ENCODE peak calls at places on chromosomes 11 and 22, in nine cellular contexts. One of them, this sample, is unnamed.

GRCh38 chr11:65437436-65438227 is 15.0 kb downstream of the NEAT1 start:
- DNase-seq in stimulated activated CD4-positive, alpha-beta T cell treated with anti-CD3 and anti-CD28 coated beads, Interleukin-15, amount 100 ng/mL, for 24 hours: no peak
- DNase-seq in activated T-helper 2 cell treated with anti-CD3 and anti-CD28 coated beads, Interferon-gamma antibody, Interleukin-2, Interleukin-4, amounts not matched to agents 10 μg/mL and 5 μg/mL and 100 μg/mL, durations not matched to agents 14 hours and 24 hours and 36 hours: no peak
- DNase-seq in activated CD8-positive, alpha-beta memory T cell treated with anti-CD3 and anti-CD28 coated beads, Interleukin-2, amount 50 U/mL, for 4 hours: peak; percentile 5
- DNase-seq in endodermal cell: no peak
- DNase-seq in foreskin fibroblast: peak; percentile 17
- DNase-seq in amygdala: no peak
- DNase-seq in A172: peak; percentile 36
- DNase-seq in endothelial cell: no peak
- DNase-seq in this sample: no peak

GRCh38 chr11:43921561-43922294 is 20.7 kb upstream of the C11orf96 start:
- DNase-seq in stimulated activated CD4-positive, alpha-beta T cell treated with anti-CD3 and anti-CD28 coated beads, Interleukin-15, amount 100 ng/mL, for 24 hours: no peak
- DNase-seq in activated T-helper 2 cell treated with anti-CD3 and anti-CD28 coated beads, Interferon-gamma antibody, Interleukin-2, Interleukin-4, amounts not matched to agents 10 μg/mL and 5 μg/mL and 100 μg/mL, durations not matched to agents 14 hours and 24 hours and 36 hours: no peak
- DNase-seq in activated CD8-positive, alpha-beta memory T cell treated with anti-CD3 and anti-CD28 coated beads, Interleukin-2, amount 50 U/mL, for 4 hours: no peak
- DNase-seq in endodermal cell: no peak
- DNase-seq in foreskin fibroblast: no peak
- DNase-seq in amygdala: no peak
- DNase-seq in A172: no peak
- DNase-seq in endothelial cell: no peak
- DNase-seq in this sample: no peak

GRCh38 chr11:45102810-45103621 is 43.4 kb upstream of the PRDM11 start:
- DNase-seq in stimulated activated CD4-positive, alpha-beta T cell treated with anti-CD3 and anti-CD28 coated beads, Interleukin-15, amount 100 ng/mL, for 24 hours: peak; percentile 76
- DNase-seq in activated T-helper 2 cell treated with anti-CD3 and anti-CD28 coated beads, Interferon-gamma antibody, Interleukin-2, Interleukin-4, amounts not matched to agents 10 μg/mL and 5 μg/mL and 100 μg/mL, durations not matched to agents 14 hours and 24 hours and 36 hours: peak; percentile 40
- DNase-seq in activated CD8-positive, alpha-beta memory T cell treated with anti-CD3 and anti-CD28 coated beads, Interleukin-2, amount 50 U/mL, for 4 hours: peak; percentile 66
- DNase-seq in endodermal cell: peak; percentile 84
- DNase-seq in foreskin fibroblast: peak; percentile 85
- DNase-seq in amygdala: no peak
- DNase-seq in A172: peak; percentile 91
- DNase-seq in endothelial cell: peak; percentile 71
- DNase-seq in this sample: peak; percentile 73

GRCh38 chr22:33851985-33852384 is 68.3 kb downstream of the LARGE1 start:
- DNase-seq in stimulated activated CD4-positive, alpha-beta T cell treated with anti-CD3 and anti-CD28 coated beads, Interleukin-15, amount 100 ng/mL, for 24 hours: no peak
- DNase-seq in activated T-helper 2 cell treated with anti-CD3 and anti-CD28 coated beads, Interferon-gamma antibody, Interleukin-2, Interleukin-4, amounts not matched to agents 10 μg/mL and 5 μg/mL and 100 μg/mL, durations not matched to agents 14 hours and 24 hours and 36 hours: no peak
- DNase-seq in activated CD8-positive, alpha-beta memory T cell treated with anti-CD3 and anti-CD28 coated beads, Interleukin-2, amount 50 U/mL, for 4 hours: no peak
- DNase-seq in endodermal cell: no peak
- DNase-seq in foreskin fibroblast: no peak
- DNase-seq in amygdala: no peak
- DNase-seq in A172: no peak
- DNase-seq in endothelial cell: no peak
- DNase-seq in this sample: no peak

GRCh38 chr11:61695917-61696316 is 15.7 kb downstream of the DAGLA start:
- DNase-seq in stimulated activated CD4-positive, alpha-beta T cell treated with anti-CD3 and anti-CD28 coated beads, Interleukin-15, amount 100 ng/mL, for 24 hours: peak; percentile 96
- DNase-seq in activated T-helper 2 cell treated with anti-CD3 and anti-CD28 coated beads, Interferon-gamma antibody, Interleukin-2, Interleukin-4, amounts not matched to agents 10 μg/mL and 5 μg/mL and 100 μg/mL, durations not matched to agents 14 hours and 24 hours and 36 hours: peak; percentile 85
- DNase-seq in activated CD8-positive, alpha-beta memory T cell treated with anti-CD3 and anti-CD28 coated beads, Interleukin-2, amount 50 U/mL, for 4 hours: peak; percentile 93
- DNase-seq in endodermal cell: peak; percentile 82
- DNase-seq in foreskin fibroblast: peak; percentile 78
- DNase-seq in amygdala: peak; percentile 68
- DNase-seq in A172: peak; percentile 92
- DNase-seq in endothelial cell: no peak
- DNase-seq in this sample: peak; percentile 50

GRCh38 chr11:117172678-117173421 is 5.7 kb upstream of the SIDT2 start:
- DNase-seq in stimulated activated CD4-positive, alpha-beta T cell treated with anti-CD3 and anti-CD28 coated beads, Interleukin-15, amount 100 ng/mL, for 24 hours: no peak
- DNase-seq in activated T-helper 2 cell treated with anti-CD3 and anti-CD28 coated beads, Interferon-gamma antibody, Interleukin-2, Interleukin-4, amounts not matched to agents 10 μg/mL and 5 μg/mL and 100 μg/mL, durations not matched to agents 14 hours and 24 hours and 36 hours: no peak
- DNase-seq in activated CD8-positive, alpha-beta memory T cell treated with anti-CD3 and anti-CD28 coated beads, Interleukin-2, amount 50 U/mL, for 4 hours: no peak
- DNase-seq in endodermal cell: no peak
- DNase-seq in foreskin fibroblast: peak; percentile 49
- DNase-seq in amygdala: no peak
- DNase-seq in A172: no peak
- DNase-seq in endothelial cell: no peak
- DNase-seq in this sample: peak; percentile 87

GRCh38 chr11:47478651-47479329 is 29.9 kb upstream of the RAPSN start:
- DNase-seq in stimulated activated CD4-positive, alpha-beta T cell treated with anti-CD3 and anti-CD28 coated beads, Interleukin-15, amount 100 ng/mL, for 24 hours: no peak
- DNase-seq in activated T-helper 2 cell treated with anti-CD3 and anti-CD28 coated beads, Interferon-gamma antibody, Interleukin-2, Interleukin-4, amounts not matched to agents 10 μg/mL and 5 μg/mL and 100 μg/mL, durations not matched to agents 14 hours and 24 hours and 36 hours: no peak
- DNase-seq in activated CD8-positive, alpha-beta memory T cell treated with anti-CD3 and anti-CD28 coated beads, Interleukin-2, amount 50 U/mL, for 4 hours: no peak
- DNase-seq in endodermal cell: no peak
- DNase-seq in foreskin fibroblast: no peak
- DNase-seq in amygdala: no peak
- DNase-seq in A172: no peak
- DNase-seq in endothelial cell: no peak
- DNase-seq in this sample: no peak

GRCh38 chr11:64358907-64359711 is at the start of gene RPS6KA4:
- DNase-seq in stimulated activated CD4-positive, alpha-beta T cell treated with anti-CD3 and anti-CD28 coated beads, Interleukin-15, amount 100 ng/mL, for 24 hours: peak; percentile 75
- DNase-seq in activated T-helper 2 cell treated with anti-CD3 and anti-CD28 coated beads, Interferon-gamma antibody, Interleukin-2, Interleukin-4, amounts not matched to agents 10 μg/mL and 5 μg/mL and 100 μg/mL, durations not matched to agents 14 hours and 24 hours and 36 hours: peak; percentile 54
- DNase-seq in activated CD8-positive, alpha-beta memory T cell treated with anti-CD3 and anti-CD28 coated beads, Interleukin-2, amount 50 U/mL, for 4 hours: peak; percentile 58
- DNase-seq in endodermal cell: peak; percentile 83
- DNase-seq in foreskin fibroblast: peak; percentile 90
- DNase-seq in amygdala: peak; percentile 41
- DNase-seq in A172: peak; percentile 40
- DNase-seq in endothelial cell: peak; percentile 61
- DNase-seq in this sample: peak; percentile 79

GRCh38 chr11:117807482-117808272 is 10.7 kb upstream of the DSCAML1 start:
- DNase-seq in stimulated activated CD4-positive, alpha-beta T cell treated with anti-CD3 and anti-CD28 coated beads, Interleukin-15, amount 100 ng/mL, for 24 hours: peak; percentile 85
- DNase-seq in activated T-helper 2 cell treated with anti-CD3 and anti-CD28 coated beads, Interferon-gamma antibody, Interleukin-2, Interleukin-4, amounts not matched to agents 10 μg/mL and 5 μg/mL and 100 μg/mL, durations not matched to agents 14 hours and 24 hours and 36 hours: peak; percentile 54
- DNase-seq in activated CD8-positive, alpha-beta memory T cell treated with anti-CD3 and anti-CD28 coated beads, Interleukin-2, amount 50 U/mL, for 4 hours: peak; percentile 75
- DNase-seq in endodermal cell: peak; percentile 92
- DNase-seq in foreskin fibroblast: peak; percentile 80
- DNase-seq in amygdala: peak; percentile 71
- DNase-seq in A172: peak; percentile 24
- DNase-seq in endothelial cell: peak; percentile 73
- DNase-seq in this sample: peak; percentile 69

GRCh38 chr22:40183029-40183581 is 5.4 kb downstream of the TNRC6B start:
- DNase-seq in stimulated activated CD4-positive, alpha-beta T cell treated with anti-CD3 and anti-CD28 coated beads, Interleukin-15, amount 100 ng/mL, for 24 hours: no peak
- DNase-seq in activated T-helper 2 cell treated with anti-CD3 and anti-CD28 coated beads, Interferon-gamma antibody, Interleukin-2, Interleukin-4, amounts not matched to agents 10 μg/mL and 5 μg/mL and 100 μg/mL, durations not matched to agents 14 hours and 24 hours and 36 hours: no peak
- DNase-seq in activated CD8-positive, alpha-beta memory T cell treated with anti-CD3 and anti-CD28 coated beads, Interleukin-2, amount 50 U/mL, for 4 hours: no peak
- DNase-seq in endodermal cell: no peak
- DNase-seq in foreskin fibroblast: peak; percentile 88
- DNase-seq in amygdala: no peak
- DNase-seq in A172: peak; percentile 56
- DNase-seq in endothelial cell: no peak
- DNase-seq in this sample: peak; percentile 77

GRCh38 chr11:128467610-128468041 is 119.7 kb downstream of the ETS1 start:
- DNase-seq in stimulated activated CD4-positive, alpha-beta T cell treated with anti-CD3 and anti-CD28 coated beads, Interleukin-15, amount 100 ng/mL, for 24 hours: peak; percentile 61
- DNase-seq in activated T-helper 2 cell treated with anti-CD3 and anti-CD28 coated beads, Interferon-gamma antibody, Interleukin-2, Interleukin-4, amounts not matched to agents 10 μg/mL and 5 μg/mL and 100 μg/mL, durations not matched to agents 14 hours and 24 hours and 36 hours: no peak
- DNase-seq in activated CD8-positive, alpha-beta memory T cell treated with anti-CD3 and anti-CD28 coated beads, Interleukin-2, amount 50 U/mL, for 4 hours: no peak
- DNase-seq in endodermal cell: no peak
- DNase-seq in foreskin fibroblast: peak; percentile 97
- DNase-seq in amygdala: peak; percentile 11
- DNase-seq in A172: peak; percentile 94
- DNase-seq in endothelial cell: no peak
- DNase-seq in this sample: peak; percentile 49

GRCh38 chr11:73869234-73869949 is 7.3 kb downstream of the COA4 start:
- DNase-seq in stimulated activated CD4-positive, alpha-beta T cell treated with anti-CD3 and anti-CD28 coated beads, Interleukin-15, amount 100 ng/mL, for 24 hours: no peak
- DNase-seq in activated T-helper 2 cell treated with anti-CD3 and anti-CD28 coated beads, Interferon-gamma antibody, Interleukin-2, Interleukin-4, amounts not matched to agents 10 μg/mL and 5 μg/mL and 100 μg/mL, durations not matched to agents 14 hours and 24 hours and 36 hours: no peak
- DNase-seq in activated CD8-positive, alpha-beta memory T cell treated with anti-CD3 and anti-CD28 coated beads, Interleukin-2, amount 50 U/mL, for 4 hours: no peak
- DNase-seq in endodermal cell: no peak
- DNase-seq in foreskin fibroblast: peak; percentile 36
- DNase-seq in amygdala: no peak
- DNase-seq in A172: no peak
- DNase-seq in endothelial cell: no peak
- DNase-seq in this sample: no peak

GRCh38 chr22:28930357-28931007 is 47.1 kb downstream of the ZNRF3 start:
- DNase-seq in stimulated activated CD4-positive, alpha-beta T cell treated with anti-CD3 and anti-CD28 coated beads, Interleukin-15, amount 100 ng/mL, for 24 hours: no peak
- DNase-seq in activated T-helper 2 cell treated with anti-CD3 and anti-CD28 coated beads, Interferon-gamma antibody, Interleukin-2, Interleukin-4, amounts not matched to agents 10 μg/mL and 5 μg/mL and 100 μg/mL, durations not matched to agents 14 hours and 24 hours and 36 hours: no peak
- DNase-seq in activated CD8-positive, alpha-beta memory T cell treated with anti-CD3 and anti-CD28 coated beads, Interleukin-2, amount 50 U/mL, for 4 hours: no peak
- DNase-seq in endodermal cell: no peak
- DNase-seq in foreskin fibroblast: no peak
- DNase-seq in amygdala: no peak
- DNase-seq in A172: no peak
- DNase-seq in endothelial cell: no peak
- DNase-seq in this sample: no peak

GRCh38 chr11:20671856-20672546 is 2.6 kb downstream of the NELL1 start:
- DNase-seq in stimulated activated CD4-positive, alpha-beta T cell treated with anti-CD3 and anti-CD28 coated beads, Interleukin-15, amount 100 ng/mL, for 24 hours: no peak
- DNase-seq in activated T-helper 2 cell treated with anti-CD3 and anti-CD28 coated beads, Interferon-gamma antibody, Interleukin-2, Interleukin-4, amounts not matched to agents 10 μg/mL and 5 μg/mL and 100 μg/mL, durations not matched to agents 14 hours and 24 hours and 36 hours: no peak
- DNase-seq in activated CD8-positive, alpha-beta memory T cell treated with anti-CD3 and anti-CD28 coated beads, Interleukin-2, amount 50 U/mL, for 4 hours: no peak
- DNase-seq in endodermal cell: no peak
- DNase-seq in foreskin fibroblast: no peak
- DNase-seq in amygdala: no peak
- DNase-seq in A172: no peak
- DNase-seq in endothelial cell: no peak
- DNase-seq in this sample: peak; percentile 10

GRCh38 chr11:121249039-121249663 is 43.4 kb upstream of the SC5D start:
- DNase-seq in stimulated activated CD4-positive, alpha-beta T cell treated with anti-CD3 and anti-CD28 coated beads, Interleukin-15, amount 100 ng/mL, for 24 hours: peak; percentile 18
- DNase-seq in activated T-helper 2 cell treated with anti-CD3 and anti-CD28 coated beads, Interferon-gamma antibody, Interleukin-2, Interleukin-4, amounts not matched to agents 10 μg/mL and 5 μg/mL and 100 μg/mL, durations not matched to agents 14 hours and 24 hours and 36 hours: no peak
- DNase-seq in activated CD8-positive, alpha-beta memory T cell treated with anti-CD3 and anti-CD28 coated beads, Interleukin-2, amount 50 U/mL, for 4 hours: no peak
- DNase-seq in endodermal cell: peak; percentile 53
- DNase-seq in foreskin fibroblast: peak; percentile 60
- DNase-seq in amygdala: no peak
- DNase-seq in A172: peak; percentile 30
- DNase-seq in endothelial cell: no peak
- DNase-seq in this sample: peak; percentile 55

GRCh38 chr11:129364143-129364654 is 11.4 kb upstream of the BARX2 start:
- DNase-seq in stimulated activated CD4-positive, alpha-beta T cell treated with anti-CD3 and anti-CD28 coated beads, Interleukin-15, amount 100 ng/mL, for 24 hours: peak; percentile 86
- DNase-seq in activated T-helper 2 cell treated with anti-CD3 and anti-CD28 coated beads, Interferon-gamma antibody, Interleukin-2, Interleukin-4, amounts not matched to agents 10 μg/mL and 5 μg/mL and 100 μg/mL, durations not matched to agents 14 hours and 24 hours and 36 hours: peak; percentile 74
- DNase-seq in activated CD8-positive, alpha-beta memory T cell treated with anti-CD3 and anti-CD28 coated beads, Interleukin-2, amount 50 U/mL, for 4 hours: peak; percentile 72
- DNase-seq in endodermal cell: peak; percentile 96
- DNase-seq in foreskin fibroblast: peak; percentile 92
- DNase-seq in amygdala: peak; percentile 73
- DNase-seq in A172: peak; percentile 72
- DNase-seq in endothelial cell: peak; percentile 94
- DNase-seq in this sample: peak; percentile 94

GRCh38 chr11:31106326-31106725 is 263.2 kb downstream of the DCDC1 start:
- DNase-seq in stimulated activated CD4-positive, alpha-beta T cell treated with anti-CD3 and anti-CD28 coated beads, Interleukin-15, amount 100 ng/mL, for 24 hours: no peak
- DNase-seq in activated T-helper 2 cell treated with anti-CD3 and anti-CD28 coated beads, Interferon-gamma antibody, Interleukin-2, Interleukin-4, amounts not matched to agents 10 μg/mL and 5 μg/mL and 100 μg/mL, durations not matched to agents 14 hours and 24 hours and 36 hours: no peak
- DNase-seq in activated CD8-positive, alpha-beta memory T cell treated with anti-CD3 and anti-CD28 coated beads, Interleukin-2, amount 50 U/mL, for 4 hours: no peak
- DNase-seq in endodermal cell: peak; percentile 70
- DNase-seq in foreskin fibroblast: no peak
- DNase-seq in amygdala: no peak
- DNase-seq in A172: no peak
- DNase-seq in endothelial cell: no peak
- DNase-seq in this sample: peak; percentile 18

GRCh38 chr22:44207981-44208317 is 27.2 kb downstream of the PARVG start:
- DNase-seq in stimulated activated CD4-positive, alpha-beta T cell treated with anti-CD3 and anti-CD28 coated beads, Interleukin-15, amount 100 ng/mL, for 24 hours: no peak
- DNase-seq in activated T-helper 2 cell treated with anti-CD3 and anti-CD28 coated beads, Interferon-gamma antibody, Interleukin-2, Interleukin-4, amounts not matched to agents 10 μg/mL and 5 μg/mL and 100 μg/mL, durations not matched to agents 14 hours and 24 hours and 36 hours: no peak
- DNase-seq in activated CD8-positive, alpha-beta memory T cell treated with anti-CD3 and anti-CD28 coated beads, Interleukin-2, amount 50 U/mL, for 4 hours: no peak
- DNase-seq in endodermal cell: no peak
- DNase-seq in foreskin fibroblast: no peak
- DNase-seq in amygdala: no peak
- DNase-seq in A172: no peak
- DNase-seq in endothelial cell: no peak
- DNase-seq in this sample: no peak

GRCh38 chr11:42315846-42316245 is 856.4 kb upstream of the LRRC4C start:
- DNase-seq in stimulated activated CD4-positive, alpha-beta T cell treated with anti-CD3 and anti-CD28 coated beads, Interleukin-15, amount 100 ng/mL, for 24 hours: no peak
- DNase-seq in activated T-helper 2 cell treated with anti-CD3 and anti-CD28 coated beads, Interferon-gamma antibody, Interleukin-2, Interleukin-4, amounts not matched to agents 10 μg/mL and 5 μg/mL and 100 μg/mL, durations not matched to agents 14 hours and 24 hours and 36 hours: no peak
- DNase-seq in activated CD8-positive, alpha-beta memory T cell treated with anti-CD3 and anti-CD28 coated beads, Interleukin-2, amount 50 U/mL, for 4 hours: no peak
- DNase-seq in endodermal cell: no peak
- DNase-seq in foreskin fibroblast: peak; percentile 3
- DNase-seq in amygdala: no peak
- DNase-seq in A172: no peak
- DNase-seq in endothelial cell: no peak
- DNase-seq in this sample: no peak

GRCh38 chr11:33660962-33661361 is 39.7 kb downstream of the C11orf91 start:
- DNase-seq in stimulated activated CD4-positive, alpha-beta T cell treated with anti-CD3 and anti-CD28 coated beads, Interleukin-15, amount 100 ng/mL, for 24 hours: no peak
- DNase-seq in activated T-helper 2 cell treated with anti-CD3 and anti-CD28 coated beads, Interferon-gamma antibody, Interleukin-2, Interleukin-4, amounts not matched to agents 10 μg/mL and 5 μg/mL and 100 μg/mL, durations not matched to agents 14 hours and 24 hours and 36 hours: no peak
- DNase-seq in activated CD8-positive, alpha-beta memory T cell treated with anti-CD3 and anti-CD28 coated beads, Interleukin-2, amount 50 U/mL, for 4 hours: no peak
- DNase-seq in endodermal cell: no peak
- DNase-seq in foreskin fibroblast: no peak
- DNase-seq in amygdala: no peak
- DNase-seq in A172: no peak
- DNase-seq in endothelial cell: no peak
- DNase-seq in this sample: no peak

GRCh38 chr22:28582806-28583205 is 96.8 kb downstream of the TTC28 start:
- DNase-seq in stimulated activated CD4-positive, alpha-beta T cell treated with anti-CD3 and anti-CD28 coated beads, Interleukin-15, amount 100 ng/mL, for 24 hours: no peak
- DNase-seq in activated T-helper 2 cell treated with anti-CD3 and anti-CD28 coated beads, Interferon-gamma antibody, Interleukin-2, Interleukin-4, amounts not matched to agents 10 μg/mL and 5 μg/mL and 100 μg/mL, durations not matched to agents 14 hours and 24 hours and 36 hours: no peak
- DNase-seq in activated CD8-positive, alpha-beta memory T cell treated with anti-CD3 and anti-CD28 coated beads, Interleukin-2, amount 50 U/mL, for 4 hours: no peak
- DNase-seq in endodermal cell: no peak
- DNase-seq in foreskin fibroblast: peak; percentile 91
- DNase-seq in amygdala: no peak
- DNase-seq in A172: no peak
- DNase-seq in endothelial cell: no peak
- DNase-seq in this sample: no peak

GRCh38 chr22:35037089-35037488 is 28.9 kb upstream of the ISX start:
- DNase-seq in stimulated activated CD4-positive, alpha-beta T cell treated with anti-CD3 and anti-CD28 coated beads, Interleukin-15, amount 100 ng/mL, for 24 hours: no peak
- DNase-seq in activated T-helper 2 cell treated with anti-CD3 and anti-CD28 coated beads, Interferon-gamma antibody, Interleukin-2, Interleukin-4, amounts not matched to agents 10 μg/mL and 5 μg/mL and 100 μg/mL, durations not matched to agents 14 hours and 24 hours and 36 hours: no peak
- DNase-seq in activated CD8-positive, alpha-beta memory T cell treated with anti-CD3 and anti-CD28 coated beads, Interleukin-2, amount 50 U/mL, for 4 hours: no peak
- DNase-seq in endodermal cell: peak; percentile 83
- DNase-seq in foreskin fibroblast: no peak
- DNase-seq in amygdala: no peak
- DNase-seq in A172: no peak
- DNase-seq in endothelial cell: peak; percentile 9
- DNase-seq in this sample: peak; percentile 56

GRCh38 chr22:39205344-39206021 is 39.3 kb downstream of the PDGFB start:
- DNase-seq in stimulated activated CD4-positive, alpha-beta T cell treated with anti-CD3 and anti-CD28 coated beads, Interleukin-15, amount 100 ng/mL, for 24 hours: peak; percentile 31
- DNase-seq in activated T-helper 2 cell treated with anti-CD3 and anti-CD28 coated beads, Interferon-gamma antibody, Interleukin-2, Interleukin-4, amounts not matched to agents 10 μg/mL and 5 μg/mL and 100 μg/mL, durations not matched to agents 14 hours and 24 hours and 36 hours: no peak
- DNase-seq in activated CD8-positive, alpha-beta memory T cell treated with anti-CD3 and anti-CD28 coated beads, Interleukin-2, amount 50 U/mL, for 4 hours: peak; percentile 50
- DNase-seq in endodermal cell: peak; percentile 73
- DNase-seq in foreskin fibroblast: peak; percentile 86
- DNase-seq in amygdala: no peak
- DNase-seq in A172: peak; percentile 83
- DNase-seq in endothelial cell: no peak
- DNase-seq in this sample: no peak

GRCh38 chr11:35524780-35525179 is 636 bp downstream of the PAMR1 start:
- DNase-seq in stimulated activated CD4-positive, alpha-beta T cell treated with anti-CD3 and anti-CD28 coated beads, Interleukin-15, amount 100 ng/mL, for 24 hours: no peak
- DNase-seq in activated T-helper 2 cell treated with anti-CD3 and anti-CD28 coated beads, Interferon-gamma antibody, Interleukin-2, Interleukin-4, amounts not matched to agents 10 μg/mL and 5 μg/mL and 100 μg/mL, durations not matched to agents 14 hours and 24 hours and 36 hours: no peak
- DNase-seq in activated CD8-positive, alpha-beta memory T cell treated with anti-CD3 and anti-CD28 coated beads, Interleukin-2, amount 50 U/mL, for 4 hours: no peak
- DNase-seq in endodermal cell: no peak
- DNase-seq in foreskin fibroblast: peak; percentile 49
- DNase-seq in amygdala: no peak
- DNase-seq in A172: no peak
- DNase-seq in endothelial cell: no peak
- DNase-seq in this sample: no peak

GRCh38 chr11:72789493-72790131 is 4.2 kb downstream of the STARD10 start:
- DNase-seq in stimulated activated CD4-positive, alpha-beta T cell treated with anti-CD3 and anti-CD28 coated beads, Interleukin-15, amount 100 ng/mL, for 24 hours: no peak
- DNase-seq in activated T-helper 2 cell treated with anti-CD3 and anti-CD28 coated beads, Interferon-gamma antibody, Interleukin-2, Interleukin-4, amounts not matched to agents 10 μg/mL and 5 μg/mL and 100 μg/mL, durations not matched to agents 14 hours and 24 hours and 36 hours: no peak
- DNase-seq in activated CD8-positive, alpha-beta memory T cell treated with anti-CD3 and anti-CD28 coated beads, Interleukin-2, amount 50 U/mL, for 4 hours: no peak
- DNase-seq in endodermal cell: no peak
- DNase-seq in foreskin fibroblast: peak; percentile 69
- DNase-seq in amygdala: peak; percentile 41
- DNase-seq in A172: peak; percentile 85
- DNase-seq in endothelial cell: no peak
- DNase-seq in this sample: peak; percentile 23

GRCh38 chr22:31179345-31179744 is 19.4 kb downstream of the RNF185 start:
- DNase-seq in stimulated activated CD4-positive, alpha-beta T cell treated with anti-CD3 and anti-CD28 coated beads, Interleukin-15, amount 100 ng/mL, for 24 hours: no peak
- DNase-seq in activated T-helper 2 cell treated with anti-CD3 and anti-CD28 coated beads, Interferon-gamma antibody, Interleukin-2, Interleukin-4, amounts not matched to agents 10 μg/mL and 5 μg/mL and 100 μg/mL, durations not matched to agents 14 hours and 24 hours and 36 hours: no peak
- DNase-seq in activated CD8-positive, alpha-beta memory T cell treated with anti-CD3 and anti-CD28 coated beads, Interleukin-2, amount 50 U/mL, for 4 hours: no peak
- DNase-seq in endodermal cell: no peak
- DNase-seq in foreskin fibroblast: peak; percentile 64
- DNase-seq in amygdala: no peak
- DNase-seq in A172: peak; percentile 43
- DNase-seq in endothelial cell: no peak
- DNase-seq in this sample: no peak

GRCh38 chr11:13053255-13053917 is 44.3 kb downstream of the RASSF10 start:
- DNase-seq in stimulated activated CD4-positive, alpha-beta T cell treated with anti-CD3 and anti-CD28 coated beads, Interleukin-15, amount 100 ng/mL, for 24 hours: no peak
- DNase-seq in activated T-helper 2 cell treated with anti-CD3 and anti-CD28 coated beads, Interferon-gamma antibody, Interleukin-2, Interleukin-4, amounts not matched to agents 10 μg/mL and 5 μg/mL and 100 μg/mL, durations not matched to agents 14 hours and 24 hours and 36 hours: no peak
- DNase-seq in activated CD8-positive, alpha-beta memory T cell treated with anti-CD3 and anti-CD28 coated beads, Interleukin-2, amount 50 U/mL, for 4 hours: no peak
- DNase-seq in endodermal cell: no peak
- DNase-seq in foreskin fibroblast: peak; percentile 17
- DNase-seq in amygdala: no peak
- DNase-seq in A172: peak; percentile 22
- DNase-seq in endothelial cell: peak; percentile 14
- DNase-seq in this sample: no peak

GRCh38 chr11:8758619-8759169 is 76.1 kb downstream of the RPL27A start:
- DNase-seq in stimulated activated CD4-positive, alpha-beta T cell treated with anti-CD3 and anti-CD28 coated beads, Interleukin-15, amount 100 ng/mL, for 24 hours: no peak
- DNase-seq in activated T-helper 2 cell treated with anti-CD3 and anti-CD28 coated beads, Interferon-gamma antibody, Interleukin-2, Interleukin-4, amounts not matched to agents 10 μg/mL and 5 μg/mL and 100 μg/mL, durations not matched to agents 14 hours and 24 hours and 36 hours: no peak
- DNase-seq in activated CD8-positive, alpha-beta memory T cell treated with anti-CD3 and anti-CD28 coated beads, Interleukin-2, amount 50 U/mL, for 4 hours: no peak
- DNase-seq in endodermal cell: peak; percentile 49
- DNase-seq in foreskin fibroblast: no peak
- DNase-seq in amygdala: no peak
- DNase-seq in A172: no peak
- DNase-seq in endothelial cell: no peak
- DNase-seq in this sample: no peak

GRCh38 chr11:98227266-98227665 is 793.5 kb upstream of the CNTN5 start:
- DNase-seq in stimulated activated CD4-positive, alpha-beta T cell treated with anti-CD3 and anti-CD28 coated beads, Interleukin-15, amount 100 ng/mL, for 24 hours: no peak
- DNase-seq in activated T-helper 2 cell treated with anti-CD3 and anti-CD28 coated beads, Interferon-gamma antibody, Interleukin-2, Interleukin-4, amounts not matched to agents 10 μg/mL and 5 μg/mL and 100 μg/mL, durations not matched to agents 14 hours and 24 hours and 36 hours: no peak
- DNase-seq in activated CD8-positive, alpha-beta memory T cell treated with anti-CD3 and anti-CD28 coated beads, Interleukin-2, amount 50 U/mL, for 4 hours: no peak
- DNase-seq in endodermal cell: no peak
- DNase-seq in foreskin fibroblast: no peak
- DNase-seq in amygdala: no peak
- DNase-seq in A172: no peak
- DNase-seq in endothelial cell: no peak
- DNase-seq in this sample: no peak

GRCh38 chr11:2933376-2934056 is 4.3 kb upstream of the PHLDA2 start:
- DNase-seq in stimulated activated CD4-positive, alpha-beta T cell treated with anti-CD3 and anti-CD28 coated beads, Interleukin-15, amount 100 ng/mL, for 24 hours: peak; percentile 59
- DNase-seq in activated T-helper 2 cell treated with anti-CD3 and anti-CD28 coated beads, Interferon-gamma antibody, Interleukin-2, Interleukin-4, amounts not matched to agents 10 μg/mL and 5 μg/mL and 100 μg/mL, durations not matched to agents 14 hours and 24 hours and 36 hours: peak; percentile 54
- DNase-seq in activated CD8-positive, alpha-beta memory T cell treated with anti-CD3 and anti-CD28 coated beads, Interleukin-2, amount 50 U/mL, for 4 hours: no peak
- DNase-seq in endodermal cell: peak; percentile 87
- DNase-seq in foreskin fibroblast: peak; percentile 97
- DNase-seq in amygdala: no peak
- DNase-seq in A172: peak; percentile 97
- DNase-seq in endothelial cell: no peak
- DNase-seq in this sample: peak; percentile 78

GRCh38 chr11:7444582-7444981 is 40.7 kb upstream of the OLFML1 start:
- DNase-seq in stimulated activated CD4-positive, alpha-beta T cell treated with anti-CD3 and anti-CD28 coated beads, Interleukin-15, amount 100 ng/mL, for 24 hours: no peak
- DNase-seq in activated T-helper 2 cell treated with anti-CD3 and anti-CD28 coated beads, Interferon-gamma antibody, Interleukin-2, Interleukin-4, amounts not matched to agents 10 μg/mL and 5 μg/mL and 100 μg/mL, durations not matched to agents 14 hours and 24 hours and 36 hours: no peak
- DNase-seq in activated CD8-positive, alpha-beta memory T cell treated with anti-CD3 and anti-CD28 coated beads, Interleukin-2, amount 50 U/mL, for 4 hours: no peak
- DNase-seq in endodermal cell: peak; percentile 81
- DNase-seq in foreskin fibroblast: no peak
- DNase-seq in amygdala: no peak
- DNase-seq in A172: no peak
- DNase-seq in endothelial cell: no peak
- DNase-seq in this sample: peak; percentile 64